ENCODE peak calls at places on chromosomes 13 and 19, in five cellular contexts. C is astrocyte of the spinal cord, P is AG04450, G is foreskin fibroblast, R is HFF-Myc. Q is an unnamed sample.

GRCh38 chr19:4108767-4109625 is 14.9 kb downstream of the MAP2K2 start:
- DNase-seq in C (no peak), P (no peak), G (no peak), R (no peak), Q (no peak)

GRCh38 chr13:91400094-91400462 is 1.7 kb downstream of the GPC5 start:
- DNase-seq in C (no peak), P (no peak), G (no peak), R (no peak), Q (no peak)

GRCh38 chr13:45331981-45332830 is 8.8 kb downstream of the TPT1 start:
- DNase-seq in C (peak; percentile 88), P (no peak), G (peak; percentile 90), R (peak; percentile 73), Q (no peak)

GRCh38 chr13:76489299-76489698 is 396.9 kb downstream of the KCTD12 start:
- DNase-seq in C (no peak), P (no peak), G (no peak), R (no peak), Q (no peak)

GRCh38 chr19:31436121-31436776 is 87.0 kb upstream of the TSHZ3 start:
- DNase-seq in C (no peak), P (no peak), G (peak; percentile 83), R (no peak), Q (no peak)

GRCh38 chr19:10768936-10769335 is 51.1 kb downstream of the DNM2 start:
- DNase-seq in C (no peak), P (no peak), G (no peak), R (no peak), Q (no peak)

GRCh38 chr13:113207890-113208423 is 512 bp downstream of the PCID2 start:
- DNase-seq in C (peak; percentile 43), P (no peak), G (peak; percentile 80), R (no peak), Q (peak; percentile 35)

GRCh38 chr13:47004022-47004421 is 107.2 kb upstream of the HTR2A start:
- DNase-seq in C (no peak), P (no peak), G (peak; percentile 10), R (no peak), Q (no peak)

GRCh38 chr19:39937792-39938191 is 3.4 kb upstream of the FCGBP start:
- DNase-seq in C (no peak), P (no peak), G (no peak), R (no peak), Q (no peak)

GRCh38 chr19:11383706-11384048 is 437 bp downstream of the EPOR start:
- DNase-seq in C (no peak), P (no peak), G (no peak), R (no peak), Q (no peak)

GRCh38 chr13:41017153-41017552 is 2.0 kb downstream of the ELF1 start:
- DNase-seq in C (no peak), P (no peak), G (no peak), R (no peak), Q (no peak)

GRCh38 chr13:67120872-67121531 is 109.1 kb downstream of the PCDH9 start:
- DNase-seq in C (no peak), P (peak; percentile 16), G (peak; percentile 76), R (no peak), Q (no peak)

GRCh38 chr19:10290876-10291553 is 1.3 kb downstream of the ICAM5 start:
- DNase-seq in C (no peak), P (no peak), G (peak; percentile 76), R (no peak), Q (peak; percentile 72)

GRCh38 chr19:4557186-4557970 is 2.1 kb downstream of the SEMA6B start:
- DNase-seq in C (no peak), P (no peak), G (no peak), R (no peak), Q (no peak)

GRCh38 chr19:1177322-1178114 is 3.5 kb upstream of the SBNO2 start:
- DNase-seq in C (peak; percentile 93), P (peak; percentile 87), G (peak; percentile 97), R (peak; percentile 73), Q (no peak)

GRCh38 chr19:35115538-35115951 is at the start of gene FXYD3:
- DNase-seq in C (no peak), P (no peak), G (no peak), R (no peak), Q (no peak)

GRCh38 chr13:81326913-81327312 is 986.0 kb upstream of the SPRY2 start:
- DNase-seq in C (no peak), P (no peak), G (no peak), R (no peak), Q (no peak)

GRCh38 chr13:85405316-85405897 is 393.8 kb downstream of the SLITRK6 start:
- DNase-seq in C (no peak), P (no peak), G (no peak), R (no peak), Q (no peak)

GRCh38 chr19:7294571-7295212 is 478 bp upstream of the INSR start:
- DNase-seq in C (peak; percentile 14), P (no peak), G (peak; percentile 70), R (peak; percentile 10), Q (peak; percentile 82)

GRCh38 chr13:25675060-25675459 is 303.3 kb downstream of the ATP8A2 start:
- DNase-seq in C (no peak), P (no peak), G (no peak), R (no peak), Q (no peak)

GRCh38 chr13:27954406-27954851 is 14.7 kb downstream of the CDX2 start:
- DNase-seq in C (no peak), P (no peak), G (peak; percentile 49), R (no peak), Q (no peak)
- H3K4me3 ChIP-seq in C (peak overlapping the region; percentile 19), P (peak overlapping the region; percentile 53), G (peak overlapping the region; percentile 43), R (peak overlapping the region; percentile 21), Q (peak overlapping the region; percentile 62)

GRCh38 chr19:13195678-13196077 is 45.5 kb downstream of the IER2 start:
- DNase-seq in C (no peak), P (no peak), G (no peak), R (no peak), Q (no peak)
- TF ChIP-seq CTCF in C (no peak), P (no peak), G (no peak), R (no peak), Q (no peak)

GRCh38 chr19:55368701-55369563 is 1.3 kb downstream of the IL11 start:
- DNase-seq in C (peak; percentile 52), P (no peak), G (peak; percentile 89), R (no peak), Q (no peak)
- H3K4me3 ChIP-seq in C (peak overlapping the region; percentile 64), P (peak overlapping the region; percentile 62), G (peak overlapping the region; percentile 74), R (peak overlapping the region; percentile 35), Q (peak overlapping the region; percentile 45)

GRCh38 chr13:79973533-79973963 is 367.4 kb downstream of the SPRY2 start:
- DNase-seq in C (no peak), P (no peak), G (no peak), R (no peak), Q (peak; percentile 45)
- TF ChIP-seq CTCF in C (peak; percentile 41), P (peak; percentile 49), G (peak; percentile 34), R (peak; percentile 52), Q (peak; percentile 66)

GRCh38 chr19:14383898-14384669 is 2.8 kb downstream of the ADGRE5 start:
- DNase-seq in C (peak; percentile 34), P (no peak), G (peak; percentile 73), R (no peak), Q (no peak)

GRCh38 chr19:14390548-14390947 is 9.3 kb downstream of the ADGRE5 start:
- DNase-seq in C (no peak), P (no peak), G (no peak), R (no peak), Q (no peak)

GRCh38 chr19:14381689-14382474 is 638 bp downstream of the ADGRE5 start:
- DNase-seq in C (peak; percentile 17), P (no peak), G (peak; percentile 64), R (no peak), Q (peak; percentile 37)

GRCh38 chr19:14383556-14383897 is 2.3 kb downstream of the ADGRE5 start:
- DNase-seq in C (peak; percentile 10), P (no peak), G (peak; percentile 58), R (no peak), Q (peak; percentile 65)

GRCh38 chr19:14385492-14385891 is 4.2 kb downstream of the ADGRE5 start:
- DNase-seq in C (no peak), P (no peak), G (no peak), R (no peak), Q (no peak)
- H3K4me3 ChIP-seq in C (no peak overlapping the region), P (no peak overlapping the region), G (no peak overlapping the region), R (no peak overlapping the region), Q (peak overlapping the region; percentile 82)

GRCh38 chr19:55451163-55451521 is 8.0 kb upstream of the SHISA7 start:
- DNase-seq in C (no peak), P (no peak), G (no peak), R (no peak), Q (no peak)
- TF ChIP-seq CTCF in C (no peak), P (no peak), G (no peak), R (no peak), Q (no peak)

DNA sequence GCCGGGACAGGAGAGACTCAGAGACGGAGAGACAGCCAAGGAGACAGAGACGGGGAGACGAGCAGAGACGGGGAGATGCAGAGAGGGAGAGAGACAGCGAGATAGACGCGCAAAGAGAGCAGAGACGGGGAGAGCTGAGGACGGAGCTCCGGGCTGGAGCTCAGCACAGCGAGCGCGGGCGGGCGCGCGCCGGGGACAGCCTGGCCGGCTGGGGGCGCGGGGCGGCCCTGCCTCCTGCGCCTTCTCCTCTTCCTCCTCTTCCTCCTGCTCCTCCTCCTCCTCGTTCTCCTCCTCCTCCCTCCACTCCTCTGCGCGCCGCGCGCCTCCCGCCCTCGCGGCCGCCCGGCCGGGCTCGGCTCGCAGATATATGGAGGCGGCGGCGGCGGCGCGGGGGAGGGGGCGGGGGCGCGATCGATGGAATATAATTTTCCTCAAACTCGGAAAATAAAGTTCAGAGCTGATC is at the start of gene ERFL:
- DNase-seq in C (no peak), P (no peak), G (no peak), R (no peak), Q (no peak)
- H3K4me3 ChIP-seq in C (peak within 1 kb of the TSS; percentile 29), P (peak within 1 kb of the TSS; percentile 54), G (peak within 1 kb of the TSS; percentile 31), R (peak within 1 kb of the TSS; percentile 28), Q (peak within 1 kb of the TSS; percentile 63)

DNA sequence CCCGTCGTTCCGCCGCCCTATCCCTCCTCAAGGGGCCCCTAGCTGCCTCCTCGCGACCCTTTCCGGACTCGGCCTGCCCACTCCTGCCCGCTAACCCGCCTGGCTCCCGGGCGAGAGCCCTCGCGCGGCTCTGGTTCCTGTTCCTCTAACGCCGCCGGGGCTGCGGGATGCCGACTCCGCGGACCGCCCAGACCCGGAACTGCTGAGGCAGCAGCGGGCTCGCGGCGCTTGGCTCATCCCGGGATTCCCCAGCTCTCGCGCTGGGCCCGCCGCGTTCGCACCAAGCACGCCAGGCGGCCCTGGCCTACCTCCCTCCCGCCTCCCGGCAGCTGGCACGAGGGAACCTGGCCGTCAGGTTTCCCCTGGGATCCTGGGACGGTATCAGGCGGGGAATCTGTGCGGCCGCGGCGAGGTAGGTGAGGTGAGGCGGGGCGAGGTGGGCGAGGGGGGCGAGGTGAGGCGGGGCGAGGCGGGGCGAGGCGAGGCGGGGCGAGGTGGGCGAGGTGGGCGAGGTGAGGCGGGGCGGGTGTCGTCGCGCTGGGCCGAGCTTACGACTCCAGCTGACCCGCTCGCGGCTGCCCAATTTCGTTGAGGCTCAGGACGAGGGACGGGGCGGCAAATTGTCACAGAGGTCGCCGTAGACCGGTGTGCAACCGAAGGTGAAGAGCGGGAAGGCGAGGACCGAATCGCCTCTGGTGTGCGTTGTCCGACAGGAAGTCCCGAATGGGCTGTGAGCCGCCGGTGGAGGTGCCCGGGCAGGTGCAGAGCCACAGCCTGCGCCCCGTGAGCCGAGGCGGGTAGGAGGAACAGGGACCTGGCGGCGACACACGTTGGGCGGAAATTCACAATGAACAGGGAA is at the start of the genes CCDC122 and LACC1:
- DNase-seq in C (peak; percentile 79), P (peak; percentile 54), G (peak; percentile 93), R (no peak), Q (peak; percentile 87)
- TF ChIP-seq CTCF in C (no peak), P (no peak), G (no peak), R (no peak), Q (no peak)